ENCODE peak calls at places on chromosome 9, in seven cellular contexts. T, G, U, J, Q, L and R are unnamed samples.

GRCh38 chr9:101463397-101463796 is 27.8 kb upstream of the ALDOB start:
- DNase-seq in U (peak; percentile 67), J (no peak), T (no peak), Q (peak; percentile 58), L (no peak), G (no peak), R (no peak)

GRCh38 chr9:4463824-4464223 is 26.4 kb upstream of the SLC1A1 start:
- DNase-seq in G (no peak), T (no peak), Q (no peak), J (no peak), U (no peak), L (no peak), R (no peak)

GRCh38 chr9:135724186-135724797 is 22.3 kb downstream of the KCNT1 start:
- DNase-seq in J (no peak), G (no peak), Q (peak; percentile 21), U (no peak), T (no peak), L (no peak), R (no peak)

GRCh38 chr9:101369884-101370531 is 14.8 kb downstream of the BAAT start:
- DNase-seq in L (no peak), U (no peak), J (no peak), T (no peak), Q (no peak), G (no peak), R (no peak)

GRCh38 chr9:79257215-79257614 is 314.6 kb upstream of the TLE4 start:
- DNase-seq in L (no peak), G (peak; percentile 46), Q (no peak), J (no peak), T (no peak), U (no peak), R (no peak)

GRCh38 chr9:21993893-21994525 is at the start of gene CDKN2A:
- DNase-seq in U (peak; percentile 31), G (peak; percentile 58), Q (no peak), J (peak; percentile 46), T (no peak), L (peak; percentile 83), R (no peak)

GRCh38 chr9:98150726-98151125 is 31.7 kb upstream of the TRIM14 start:
- DNase-seq in Q (no peak), G (no peak), L (no peak), U (no peak), J (no peak), T (no peak), R (no peak)

GRCh38 chr9:83444110-83444509 is 94.1 kb downstream of the FRMD3 start:
- DNase-seq in J (no peak), L (peak; percentile 75), G (no peak), U (no peak), T (no peak), Q (no peak), R (no peak)

GRCh38 chr9:37575921-37576721 is at the start of gene FBXO10:
- DNase-seq in Q (peak; percentile 45), J (peak; percentile 67), U (peak; percentile 77), T (no peak), L (peak; percentile 89), G (peak; percentile 77), R (no peak)

GRCh38 chr9:124844291-124844690 is 9.0 kb upstream of the WDR38 start:
- DNase-seq in Q (no peak), G (no peak), U (no peak), J (no peak), L (peak; percentile 8), T (no peak), R (no peak)

GRCh38 chr9:71791875-71792274 is 23.6 kb upstream of the CEMIP2 start:
- DNase-seq in T (no peak), J (no peak), G (no peak), L (no peak), U (peak; percentile 30), Q (no peak), R (peak; percentile 89)

GRCh38 chr9:127423934-127424668 is at the start of gene ZNF79:
- DNase-seq in L (peak; percentile 97), U (peak; percentile 88), J (peak; percentile 95), G (peak; percentile 96), Q (peak; percentile 84), T (peak; percentile 33), R (peak; percentile 61)

GRCh38 chr9:127421057-127421456 is 3.1 kb upstream of the ZNF79 start:
- DNase-seq in Q (no peak), L (no peak), J (no peak), G (no peak), U (no peak), T (no peak), R (no peak)

GRCh38 chr9:127422133-127422782 is 1.9 kb upstream of the ZNF79 start:
- DNase-seq in T (no peak), G (no peak), U (no peak), L (no peak), Q (no peak), J (no peak), R (no peak)

GRCh38 chr9:127423591-127423933 is 620 bp upstream of the ZNF79 start:
- DNase-seq in U (no peak), T (no peak), G (no peak), J (no peak), Q (no peak), L (no peak), R (no peak)

GRCh38 chr9:127422787-127423186 is 1.4 kb upstream of the ZNF79 start:
- DNase-seq in T (no peak), Q (no peak), G (no peak), L (no peak), U (no peak), J (no peak), R (no peak)
- H3K4me3 ChIP-seq in T (peak overlapping the region; percentile 94), Q (no peak overlapping the region), G (peak overlapping the region; percentile 98), L (peak overlapping the region; percentile 97), U (peak overlapping the region; percentile 69), J (peak overlapping the region; percentile 86), R (peak overlapping the region; percentile 84)

GRCh38 chr9:87792831-87793288 is 66.9 kb downstream of the CTSL start:
- DNase-seq in T (no peak), U (peak; percentile 43), Q (peak; percentile 49), L (peak; percentile 76), G (peak; percentile 83), J (peak; percentile 40), R (no peak)
- TF ChIP-seq CTCF in T (no peak), U (no peak), Q (no peak), L (no peak), G (no peak), J (no peak), R (peak; percentile 37)

DNA sequence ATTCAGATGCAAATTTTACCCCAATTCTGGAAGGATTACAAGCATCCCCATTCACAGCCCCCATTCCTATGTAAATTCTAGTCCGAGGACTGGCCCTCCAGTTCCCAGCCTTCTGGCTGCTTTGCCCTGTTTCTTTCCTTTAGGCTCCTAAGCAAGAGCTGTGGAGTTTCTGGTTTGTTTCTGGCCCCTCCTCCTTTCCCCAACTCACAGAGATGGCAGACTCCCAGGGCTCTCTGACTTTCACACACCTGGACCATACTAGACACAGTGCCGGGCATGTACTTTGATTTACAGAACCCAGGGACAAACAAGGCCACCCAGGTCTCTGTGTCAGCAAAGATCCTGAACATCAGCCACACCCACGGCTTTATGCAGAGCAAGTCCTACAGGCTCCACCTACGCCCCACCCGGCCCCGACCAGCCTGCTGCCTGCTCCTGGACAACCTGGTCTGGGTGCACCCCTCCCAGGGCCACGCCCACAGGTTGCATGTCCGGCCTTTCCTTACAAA is 62.5 kb downstream of the SEMA4D start:
- DNase-seq in T (no peak), Q (peak; percentile 44), L (peak; percentile 94), G (peak; percentile 86), J (peak; percentile 90), U (no peak), R (no peak)
- H3K4me3 ChIP-seq in T (no peak overlapping the region), Q (no peak overlapping the region), L (no peak overlapping the region), G (no peak overlapping the region), J (no peak overlapping the region), U (no peak overlapping the region), R (no peak overlapping the region)

GRCh38 chr9:92846662-92847145 is 31.1 kb downstream of the ZNF484 start:
- DNase-seq in U (no peak), T (no peak), L (no peak), Q (no peak), J (no peak), G (no peak), R (no peak)

DNA sequence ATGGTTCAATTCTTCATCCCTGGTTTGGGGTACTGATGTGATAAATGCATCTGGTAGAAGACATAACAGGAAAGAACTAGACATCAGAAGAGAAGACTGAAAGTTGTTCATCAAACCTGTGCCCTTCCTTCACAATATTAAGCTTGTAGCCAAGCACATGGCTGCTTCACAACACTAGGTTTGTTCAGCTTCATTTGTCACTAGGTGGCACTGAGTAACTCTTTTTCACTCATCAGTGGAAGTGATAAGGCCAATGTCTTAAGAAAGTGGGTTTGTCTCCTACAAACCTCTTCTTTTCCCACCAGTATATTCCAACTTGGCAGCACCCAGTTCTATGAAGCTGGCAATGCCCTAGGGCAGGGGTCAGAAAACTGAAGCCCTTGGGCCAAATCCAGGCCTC is 26.9 kb downstream of the ZNF484 start:
- DNase-seq in U (no peak), T (no peak), Q (peak; percentile 12), J (no peak), L (no peak), G (no peak), R (no peak)
- TF ChIP-seq CTCF in U (no peak), T (no peak), Q (peak; percentile 4), J (no peak), L (no peak), G (no peak), R (no peak)

GRCh38 chr9:68702493-68702892 is 2.5 kb upstream of the PIP5K1B start:
- DNase-seq in G (no peak), L (no peak), T (no peak), U (peak; percentile 11), Q (peak; percentile 5), J (no peak), R (no peak)

GRCh38 chr9:68705636-68706578 is 867 bp downstream of the PIP5K1B start:
- DNase-seq in T (no peak), J (no peak), L (peak; percentile 77), U (no peak), G (no peak), Q (no peak), R (no peak)

GRCh38 chr9:68704804-68705635 is at the start of gene PIP5K1B:
- DNase-seq in J (peak; percentile 88), T (no peak), G (peak; percentile 90), Q (peak; percentile 64), L (peak; percentile 91), U (peak; percentile 29), R (no peak)

GRCh38 chr9:68703672-68704071 is 1.4 kb upstream of the PIP5K1B start:
- DNase-seq in J (no peak), G (no peak), L (no peak), Q (no peak), T (no peak), U (no peak), R (no peak)

DNA sequence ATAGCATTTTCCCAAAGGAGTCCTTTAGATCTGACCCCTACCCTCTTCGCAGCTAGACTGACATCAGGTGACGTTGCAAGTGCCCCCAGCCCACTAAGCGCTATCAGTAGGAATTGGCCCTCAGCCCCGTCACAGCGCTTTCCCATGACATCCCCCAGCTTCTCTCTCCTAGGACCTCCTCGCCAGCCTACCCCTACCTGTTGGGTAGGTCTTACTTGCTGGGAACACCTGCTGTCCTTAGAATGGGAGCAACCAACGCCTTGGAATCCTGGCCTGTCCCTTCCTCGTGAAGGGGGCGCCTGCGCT is 589 bp upstream of the PIP5K1B start:
- DNase-seq in T (no peak), U (no peak), G (no peak), Q (no peak), L (no peak), J (no peak), R (no peak)
- H3K4me3 ChIP-seq in T (no peak overlapping the region), U (no peak overlapping the region), G (peak overlapping the region; percentile 73), Q (no peak overlapping the region), L (peak overlapping the region; percentile 53), J (peak overlapping the region; percentile 65), R (peak overlapping the region; percentile 52)